ENCODE peak calls at places on chromosome 4, in five cellular contexts. R is MM.1S, G is right cardiac atrium, L is A673, V is fibroblast of lung. D is an unnamed sample.

GRCh38 chr4:8353912-8354453 is 84.4 kb downstream of the HTRA3 start:
- DNase-seq in R (no peak), G (no peak), L (no peak), V (peak), D (no peak)

GRCh38 chr4:90419124-90419711 is 292.0 kb downstream of the CCSER1 start:
- DNase-seq in R (peak), G (no peak), L (peak), V (peak), D (peak)

GRCh38 chr4:180953572-180953971 is 1289.6 kb upstream of the TENM3 start:
- DNase-seq in R (no peak), G (no peak), L (peak), V (no peak), D (no peak)

GRCh38 chr4:183416878-183417277 is 27.6 kb upstream of the CDKN2AIP start:
- DNase-seq in R (no peak), G (no peak), L (no peak), V (no peak), D (no peak)

GRCh38 chr4:173074501-173074946 is 94.1 kb upstream of the GALNT7 start:
- DNase-seq in R (no peak), G (no peak), L (peak), V (peak), D (no peak)

GRCh38 chr4:184450743-184451142 is 23.6 kb downstream of the IRF2 start:
- DNase-seq in R (no peak), G (no peak), L (no peak), V (no peak), D (no peak)

GRCh38 chr4:8038702-8039251 is 99.1 kb upstream of the AFAP1 start:
- DNase-seq in R (no peak), G (no peak), L (no peak), V (no peak), D (no peak)

GRCh38 chr4:145719752-145720624 is 40.0 kb downstream of the C4orf51 start:
- DNase-seq in R (no peak), G (no peak), L (no peak), V (no peak), D (no peak)

GRCh38 chr4:79851625-79852304 is 221.3 kb downstream of the ANTXR2 start:
- DNase-seq in R (no peak), G (no peak), L (no peak), V (peak), D (no peak)

GRCh38 chr4:53555111-53555510 is 36.2 kb downstream of the LNX1 start:
- DNase-seq in R (no peak), G (no peak), L (no peak), V (no peak), D (no peak)

GRCh38 chr4:116522922-116523321 is 562.5 kb downstream of the TRAM1L1 start:
- DNase-seq in R (no peak), G (no peak), L (no peak), V (no peak), D (no peak)

GRCh38 chr4:107317596-107317995 is 281.5 kb upstream of the DKK2 start:
- DNase-seq in R (no peak), G (no peak), L (peak), V (peak), D (no peak)

GRCh38 chr4:89820005-89820404 is 17.0 kb downstream of the SNCA start:
- DNase-seq in R (no peak), G (no peak), L (no peak), V (no peak), D (no peak)

GRCh38 chr4:2264481-2265041 is 2.7 kb upstream of the MXD4 start:
- DNase-seq in R (no peak), G (peak), L (no peak), V (no peak), D (no peak)

GRCh38 chr4:101114936-101115372 is 232.4 kb downstream of the PPP3CA start:
- DNase-seq in R (no peak), G (no peak), L (no peak), V (peak), D (no peak)

GRCh38 chr4:166121897-166122296 is 248.9 kb downstream of the TLL1 start:
- DNase-seq in R (no peak), G (no peak), L (no peak), V (no peak), D (no peak)

GRCh38 chr4:167274346-167274745 is 40.1 kb upstream of the SPOCK3 start:
- DNase-seq in R (no peak), G (no peak), L (no peak), V (peak), D (no peak)

GRCh38 chr4:10098770-10099139 is 17.8 kb downstream of the WDR1 start:
- DNase-seq in R (no peak), G (no peak), L (no peak), V (peak), D (no peak)

GRCh38 chr4:20646287-20646686 is 54.0 kb upstream of the PACRGL start:
- DNase-seq in R (no peak), G (no peak), L (no peak), V (no peak), D (no peak)

GRCh38 chr4:137408527-137409177 is 123.6 kb downstream of the PCDH18 start:
- DNase-seq in R (no peak), G (no peak), L (no peak), V (no peak), D (no peak)

GRCh38 chr4:24816797-24817196 is 21.4 kb downstream of the SOD3 start:
- DNase-seq in R (no peak), G (no peak), L (no peak), V (peak), D (no peak)

GRCh38 chr4:113294910-113295309 is 245.5 kb downstream of the ANK2 start:
- DNase-seq in R (no peak), G (no peak), L (no peak), V (no peak), D (no peak)

GRCh38 chr4:184785813-184786212 is 40.0 kb downstream of the ACSL1 start:
- DNase-seq in R (no peak), G (no peak), L (no peak), V (no peak), D (no peak)

GRCh38 chr4:98630804-98631454 is 27.5 kb downstream of the TSPAN5 start:
- DNase-seq in R (no peak), G (no peak), L (peak), V (peak), D (no peak)

GRCh38 chr4:153530284-153530995 is 64.3 kb downstream of the TMEM131L start:
- DNase-seq in R (no peak), G (no peak), L (no peak), V (no peak), D (peak)

GRCh38 chr4:153527690-153528089 is 61.5 kb downstream of the TMEM131L start:
- DNase-seq in R (no peak), G (no peak), L (no peak), V (no peak), D (peak)

GRCh38 chr4:153528705-153529493 is 62.7 kb downstream of the TMEM131L start:
- DNase-seq in R (peak), G (no peak), L (no peak), V (no peak), D (no peak)

GRCh38 chr4:153530996-153531375 is 64.8 kb downstream of the TMEM131L start:
- DNase-seq in R (no peak), G (no peak), L (no peak), V (no peak), D (no peak)

GRCh38 chr4:153529646-153530045 is 63.5 kb downstream of the TMEM131L start:
- DNase-seq in R (no peak), G (no peak), L (no peak), V (no peak), D (no peak)
- H3K27ac ChIP-seq in R (no peak), G (no peak), L (no peak), V (no peak), D (peak)

DNA sequence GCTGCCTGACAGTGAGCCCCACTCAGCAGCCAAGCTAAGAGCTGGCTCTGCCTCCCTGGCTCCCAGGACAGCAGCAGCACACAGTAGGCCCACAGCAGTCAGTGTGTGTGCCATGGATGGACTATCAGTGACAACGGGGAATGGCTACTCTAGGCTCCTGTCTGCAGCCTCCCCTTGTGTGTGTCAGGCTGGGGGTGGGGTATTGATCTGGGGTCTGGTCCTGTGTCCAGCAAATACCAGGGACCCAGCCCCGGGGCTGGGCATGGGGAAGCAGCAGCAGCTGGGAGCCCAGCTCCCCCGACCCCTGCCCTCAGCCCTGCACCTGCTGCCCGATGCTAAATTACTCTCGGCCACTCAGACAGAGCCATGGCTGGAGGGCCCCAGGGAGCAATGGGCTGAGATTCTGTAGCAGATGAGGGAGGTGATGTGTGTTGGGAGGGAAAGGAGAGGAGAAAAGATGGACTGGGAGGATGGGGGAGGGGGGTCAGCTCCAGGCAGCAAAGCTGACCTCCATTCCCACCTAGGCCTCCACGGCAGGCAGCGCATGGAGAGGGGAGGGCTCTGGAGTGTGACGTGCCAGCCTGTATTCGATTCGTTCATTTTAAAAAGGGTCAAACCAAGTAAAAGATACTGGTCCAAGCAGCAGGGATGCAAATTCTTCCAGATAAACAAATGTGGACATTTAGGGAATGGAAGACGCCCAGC is 61.3 kb upstream of the CRMP1 start:
- DNase-seq in R (no peak), G (no peak), L (no peak), V (no peak), D (no peak)
- H3K27ac ChIP-seq in R (no peak), G (no peak), L (no peak), V (no peak), D (no peak)

GRCh38 chr4:75729836-75730235 is 5.5 kb downstream of the USO1 start:
- DNase-seq in R (no peak), G (no peak), L (no peak), V (no peak), D (no peak)
- H3K27ac ChIP-seq in R (no peak), G (no peak), L (no peak), V (no peak), D (no peak)

GRCh38 chr4:1191621-1192020 is 19.2 kb upstream of the SPON2 start:
- DNase-seq in R (no peak), G (peak), L (no peak), V (no peak), D (no peak)

GRCh38 chr4:1194028-1194900 is 21.9 kb upstream of the SPON2 start:
- DNase-seq in R (no peak), G (peak), L (no peak), V (no peak), D (no peak)

GRCh38 chr4:1193206-1194027 is 21.0 kb upstream of the SPON2 start:
- DNase-seq in R (no peak), G (peak), L (no peak), V (no peak), D (no peak)

GRCh38 chr4:1192493-1193205 is 20.3 kb upstream of the SPON2 start:
- DNase-seq in R (no peak), G (peak), L (no peak), V (no peak), D (no peak)

GRCh38 chr4:1192091-1192492 is 19.7 kb upstream of the SPON2 start:
- DNase-seq in R (no peak), G (peak), L (peak), V (peak), D (no peak)
- H3K27ac ChIP-seq in R (no peak), G (peak), L (no peak), V (peak), D (no peak)

GRCh38 chr4:6575503-6576240 is 683 bp downstream of the MAN2B2 start:
- DNase-seq in R (no peak), G (peak), L (no peak), V (no peak), D (no peak)
- H3K27ac ChIP-seq in R (no peak), G (peak), L (peak), V (peak), D (peak)